ENCODE peak calls at places on chromosomes 13 and 19, in five cellular contexts. J is lung, A is H9, O is iPS DF 6.9, Y is tibial artery. E is an unnamed sample. For H3K4me1, the result is how much of the 10 kb centered on the place peaks cover.

GRCh38 chr13:80048802-80049201 is 292.1 kb downstream of the SPRY2 start:
- DNase-seq in A (peak), Y (peak), O (no peak), J (peak), E (peak)

GRCh38 chr19:17292301-17293074 is 10.7 kb downstream of the ABHD8 start:
- DNase-seq in J (peak), O (no peak), A (peak), Y (peak), E (peak)

GRCh38 chr19:12647490-12648071 is 19.0 kb downstream of the MAN2B1 start:
- DNase-seq in Y (peak), J (peak), O (no peak), A (peak), E (peak)

GRCh38 chr13:111228262-111229144 is 91.9 kb upstream of the TEX29 start:
- DNase-seq in A (no peak), Y (peak), O (no peak), J (no peak), E (no peak)

GRCh38 chr13:105972306-105972721 is 563.1 kb downstream of the EFNB2 start:
- DNase-seq in A (no peak), J (no peak), O (no peak), Y (no peak), E (no peak)

GRCh38 chr13:48266967-48267639 is 34.1 kb downstream of the ITM2B start:
- DNase-seq in A (no peak), J (no peak), Y (no peak), O (no peak), E (no peak)

GRCh38 chr19:56167064-56167578 is 8.7 kb upstream of the GALP start:
- DNase-seq in A (no peak), Y (no peak), J (no peak), O (peak), E (no peak)

GRCh38 chr13:99766641-99767045 is 204.9 kb downstream of the ZIC5 start:
- DNase-seq in A (peak), O (peak), J (no peak), Y (no peak), E (no peak)

GRCh38 chr19:50204811-50205675 is 1.6 kb downstream of the MYH14 start:
- DNase-seq in J (peak), O (no peak), A (peak), Y (no peak), E (no peak)

DNA sequence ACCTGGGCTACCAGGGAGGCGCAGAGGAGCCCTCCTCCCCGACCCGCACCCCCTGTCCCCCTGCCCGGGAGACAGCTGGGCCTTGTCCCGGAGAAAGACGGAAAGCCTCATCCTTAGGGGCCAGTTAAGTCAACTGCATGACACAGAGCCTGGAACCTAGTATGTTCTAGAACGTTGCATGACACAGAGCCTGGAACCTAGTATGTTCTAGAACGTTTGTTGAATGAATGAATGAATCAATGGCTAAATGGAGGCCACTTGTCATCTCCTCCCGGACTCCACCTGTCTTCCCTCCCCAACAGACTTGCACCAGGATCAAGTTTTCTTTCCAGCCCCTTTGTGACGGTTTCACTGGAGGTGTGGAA is 706 bp downstream of the SERP2 start:
- DNase-seq in O (no peak), J (no peak), A (no peak), Y (no peak), E (no peak)
- H3K27ac ChIP-seq in O (no peak), J (peak), A (no peak), Y (peak), E (no peak)

DNA sequence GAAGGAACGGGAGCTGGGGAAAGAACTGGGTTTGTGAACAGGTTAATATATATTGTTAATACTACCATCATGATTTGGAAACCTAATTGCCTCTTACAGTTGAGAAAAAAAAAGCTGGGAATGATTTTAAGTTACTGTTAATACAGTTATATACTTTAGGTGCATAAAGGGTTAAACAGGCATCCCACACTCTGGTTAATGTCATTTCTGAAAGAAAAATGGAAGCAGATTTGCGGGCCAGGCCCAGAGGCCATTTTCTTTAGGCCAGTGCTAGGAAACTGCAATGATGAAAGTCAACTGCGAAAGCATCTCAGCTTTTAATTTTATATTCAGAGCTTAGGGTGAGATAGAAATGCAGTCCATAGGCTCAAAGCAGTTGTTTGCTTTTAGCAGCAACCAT is 592.7 kb downstream of the GPC6 start:
- DNase-seq in A (no peak), O (no peak), J (no peak), Y (no peak), E (no peak)
- H3K4me1 ChIP-seq in A (under half), O (under half), J (under half), Y (under half), E (under half)

GRCh38 chr19:3389446-3389778 is 23.0 kb downstream of the NFIC start:
- DNase-seq in O (no peak), J (no peak), A (no peak), Y (no peak), E (no peak)
- H3K27ac ChIP-seq in O (no peak), J (peak), A (no peak), Y (peak), E (peak)

GRCh38 chr13:27824121-27824520 is 31.8 kb downstream of the GSX1 start:
- DNase-seq in J (no peak), Y (no peak), O (no peak), A (no peak), E (no peak)

GRCh38 chr13:27821566-27821965 is 29.3 kb downstream of the GSX1 start:
- DNase-seq in A (peak), O (no peak), Y (no peak), J (no peak), E (no peak)

GRCh38 chr13:27822258-27822872 is 30.1 kb downstream of the GSX1 start:
- DNase-seq in J (no peak), O (no peak), A (no peak), Y (no peak), E (no peak)

GRCh38 chr13:27822873-27823311 is 30.6 kb downstream of the GSX1 start:
- DNase-seq in O (no peak), J (no peak), A (no peak), Y (no peak), E (no peak)

DNA sequence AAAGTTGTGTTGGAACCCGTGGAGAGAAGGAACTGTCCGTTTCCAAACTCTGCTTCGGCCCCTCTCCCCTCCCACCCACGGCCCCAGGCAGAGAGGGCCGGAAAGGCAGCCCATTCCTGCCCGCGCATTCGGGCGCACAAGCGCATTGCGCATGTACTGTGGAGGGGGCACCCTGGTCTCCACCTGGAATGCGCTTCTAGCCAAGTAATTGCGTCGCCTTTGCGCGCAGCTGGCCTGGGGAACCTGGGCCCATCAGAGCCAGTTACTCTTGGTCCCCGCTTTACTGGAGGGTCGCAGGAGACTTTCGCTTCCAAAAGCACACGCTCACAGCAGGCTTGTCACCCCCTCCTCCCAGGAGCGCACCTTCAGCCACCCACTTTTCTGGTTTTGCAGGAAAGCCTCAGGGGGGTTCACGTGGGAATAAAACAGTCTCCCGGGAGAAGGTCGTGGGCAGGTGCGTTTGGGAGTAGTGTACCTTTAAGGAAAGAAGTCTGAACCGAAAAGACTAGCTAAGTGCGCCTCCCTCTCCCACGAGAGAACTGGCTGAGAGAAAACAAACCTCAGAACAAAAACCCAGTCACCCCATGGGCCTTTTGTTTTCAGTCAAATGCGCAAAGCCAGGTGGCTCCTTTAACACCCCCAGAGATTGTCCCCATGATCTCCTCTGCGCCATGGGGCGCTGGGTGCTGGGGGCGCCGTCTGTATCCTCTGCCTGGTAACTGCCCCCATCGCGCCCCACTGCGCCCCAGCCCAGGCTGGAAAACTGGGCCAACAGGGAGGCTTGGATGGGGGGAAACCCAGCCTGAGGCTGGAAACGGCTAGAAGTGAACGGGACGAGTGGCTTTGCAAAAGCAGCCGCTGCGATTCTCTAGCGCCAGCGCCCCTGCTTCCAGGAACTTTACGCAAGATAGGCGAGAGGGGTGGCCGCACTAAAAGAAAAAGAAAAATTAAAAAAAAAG is 28.5 kb downstream of the GSX1 start:
- DNase-seq in A (peak), Y (no peak), O (no peak), J (no peak), E (no peak)
- H3K4me1 ChIP-seq in A (under half), Y (under half), O (under half), J (under half), E (under half)

GRCh38 chr13:29861694-29862110 is 11.3 kb upstream of the UBL3 start:
- DNase-seq in A (no peak), O (no peak), Y (no peak), J (no peak), E (no peak)
- H3K27ac ChIP-seq in A (no peak), O (no peak), Y (no peak), J (no peak), E (no peak)